ENCODE peak calls at places on chromosomes 2 and 18, in four cellular contexts. One of them, this sample, is unnamed.
A peak's percentile ranks its signal among the peaks of the same experiment; 100 is the strongest.

GRCh38 chr2:105102963-105103421 is 65.1 kb downstream of the MRPS9 start:
- DNase-seq in HEK293T: peak; percentile 22
- DNase-seq in iris pigment epithelial cell: peak; percentile 83
- DNase-seq in RPMI7951: peak; percentile 69
- DNase-seq in this sample: peak; percentile 55

GRCh38 chr2:57080035-57080434 is 896.2 kb downstream of the CCDC85A start:
- DNase-seq in HEK293T: no peak
- DNase-seq in iris pigment epithelial cell: peak; percentile 71
- DNase-seq in RPMI7951: peak; percentile 2
- DNase-seq in this sample: no peak

GRCh38 chr2:215537621-215538020 is 101.8 kb upstream of the FN1 start:
- DNase-seq in HEK293T: no peak
- DNase-seq in iris pigment epithelial cell: no peak
- DNase-seq in RPMI7951: peak; percentile 82
- DNase-seq in this sample: no peak

GRCh38 chr2:85926931-85927527 is 38.2 kb upstream of the ST3GAL5 start:
- DNase-seq in HEK293T: no peak
- DNase-seq in iris pigment epithelial cell: peak; percentile 46
- DNase-seq in RPMI7951: no peak
- DNase-seq in this sample: no peak

GRCh38 chr2:46298272-46298521 is 990 bp downstream of the EPAS1 start:
- DNase-seq in HEK293T: no peak
- DNase-seq in iris pigment epithelial cell: no peak
- DNase-seq in RPMI7951: no peak
- DNase-seq in this sample: no peak

GRCh38 chr2:246489-247145 is 17.2 kb downstream of the SH3YL1 start:
- DNase-seq in HEK293T: peak; percentile 31
- DNase-seq in iris pigment epithelial cell: peak; percentile 76
- DNase-seq in RPMI7951: peak; percentile 50
- DNase-seq in this sample: peak; percentile 45

GRCh38 chr2:188042412-188042811 is 249.3 kb upstream of the GULP1 start:
- DNase-seq in HEK293T: no peak
- DNase-seq in iris pigment epithelial cell: peak; percentile 60
- DNase-seq in RPMI7951: peak; percentile 36
- DNase-seq in this sample: no peak

GRCh38 chr2:45435316-45435715 is 175.8 kb downstream of the SRBD1 start:
- DNase-seq in HEK293T: no peak
- DNase-seq in iris pigment epithelial cell: peak; percentile 94
- DNase-seq in RPMI7951: peak; percentile 66
- DNase-seq in this sample: peak; percentile 9

GRCh38 chr2:108385411-108386071 is 7.8 kb downstream of the SULT1C4 start:
- DNase-seq in HEK293T: no peak
- DNase-seq in iris pigment epithelial cell: no peak
- DNase-seq in RPMI7951: no peak
- DNase-seq in this sample: no peak

GRCh38 chr2:193462411-193462810 is 1267.7 kb upstream of the TMEFF2 start:
- DNase-seq in HEK293T: no peak
- DNase-seq in iris pigment epithelial cell: no peak
- DNase-seq in RPMI7951: no peak
- DNase-seq in this sample: no peak

GRCh38 chr2:172108587-172108930 is 5.9 kb upstream of the DLX2 start:
- DNase-seq in HEK293T: no peak
- DNase-seq in iris pigment epithelial cell: no peak
- DNase-seq in RPMI7951: no peak
- DNase-seq in this sample: no peak

GRCh38 chr2:121735520-121736074 is 1.1 kb downstream of the NIFK start:
- DNase-seq in HEK293T: no peak
- DNase-seq in iris pigment epithelial cell: peak; percentile 20
- DNase-seq in RPMI7951: no peak
- DNase-seq in this sample: no peak

GRCh38 chr2:27712547-27712946 is 48.9 kb downstream of the SLC4A1AP start:
- DNase-seq in HEK293T: no peak
- DNase-seq in iris pigment epithelial cell: no peak
- DNase-seq in RPMI7951: no peak
- DNase-seq in this sample: no peak

GRCh38 chr2:145931836-145932352 is 1412.0 kb upstream of the ZEB2 start:
- DNase-seq in HEK293T: no peak
- DNase-seq in iris pigment epithelial cell: no peak
- DNase-seq in RPMI7951: peak; percentile 33
- DNase-seq in this sample: no peak

GRCh38 chr18:77069931-77070330 is 62.7 kb downstream of the MBP start:
- DNase-seq in HEK293T: no peak
- DNase-seq in iris pigment epithelial cell: peak; percentile 76
- DNase-seq in RPMI7951: no peak
- DNase-seq in this sample: no peak

GRCh38 chr2:80026040-80026729 is 278.4 kb downstream of the LRRTM1 start:
- DNase-seq in HEK293T: no peak
- DNase-seq in iris pigment epithelial cell: peak; percentile 24
- DNase-seq in RPMI7951: no peak
- DNase-seq in this sample: no peak

GRCh38 chr2:130728007-130728454 is 839 bp upstream of the GPR148 start:
- DNase-seq in HEK293T: no peak
- DNase-seq in iris pigment epithelial cell: peak; percentile 6
- DNase-seq in RPMI7951: peak; percentile 41
- DNase-seq in this sample: peak; percentile 12

GRCh38 chr2:237600205-237600846 is 9.8 kb upstream of the RAB17 start:
- DNase-seq in HEK293T: no peak
- DNase-seq in iris pigment epithelial cell: peak; percentile 81
- DNase-seq in RPMI7951: peak; percentile 81
- DNase-seq in this sample: no peak

GRCh38 chr18:75045249-75045648 is 163.7 kb downstream of the PTGR3 start:
- DNase-seq in HEK293T: no peak
- DNase-seq in iris pigment epithelial cell: no peak
- DNase-seq in RPMI7951: no peak
- DNase-seq in this sample: no peak

GRCh38 chr2:85702172-85702571 is 8.0 kb downstream of the GNLY start:
- DNase-seq in HEK293T: no peak
- DNase-seq in iris pigment epithelial cell: peak; percentile 75
- DNase-seq in RPMI7951: peak; percentile 74
- DNase-seq in this sample: no peak

GRCh38 chr2:154616659-154617058 is 81.8 kb upstream of the KCNJ3 start:
- DNase-seq in HEK293T: no peak
- DNase-seq in iris pigment epithelial cell: no peak
- DNase-seq in RPMI7951: no peak
- DNase-seq in this sample: no peak

GRCh38 chr2:239385096-239386000 is 15.5 kb downstream of the HDAC4 start:
- DNase-seq in HEK293T: no peak
- DNase-seq in iris pigment epithelial cell: no peak
- DNase-seq in RPMI7951: no peak
- DNase-seq in this sample: no peak

GRCh38 chr2:109244750-109245382 is 115.9 kb downstream of the SH3RF3 start:
- DNase-seq in HEK293T: no peak
- DNase-seq in iris pigment epithelial cell: no peak
- DNase-seq in RPMI7951: no peak
- DNase-seq in this sample: no peak

GRCh38 chr2:173881466-173881865 is 83.7 kb downstream of the SP3 start:
- DNase-seq in HEK293T: no peak
- DNase-seq in iris pigment epithelial cell: peak; percentile 58
- DNase-seq in RPMI7951: peak; percentile 31
- DNase-seq in this sample: peak; percentile 99

GRCh38 chr2:15666776-15667578 is 75.3 kb downstream of the DDX1 start:
- DNase-seq in HEK293T: no peak
- DNase-seq in iris pigment epithelial cell: no peak
- DNase-seq in RPMI7951: no peak
- DNase-seq in this sample: no peak

GRCh38 chr2:176156301-176156958 is 677 bp upstream of the HOXD3 start:
- DNase-seq in HEK293T: no peak
- DNase-seq in iris pigment epithelial cell: no peak
- DNase-seq in RPMI7951: no peak
- DNase-seq in this sample: no peak

GRCh38 chr2:173623411-173624076 is 268.9 kb downstream of the CDCA7 start:
- DNase-seq in HEK293T: no peak
- DNase-seq in iris pigment epithelial cell: no peak
- DNase-seq in RPMI7951: no peak
- DNase-seq in this sample: no peak

GRCh38 chr18:66813138-66813537 is 209.2 kb upstream of the CDH19 start:
- DNase-seq in HEK293T: no peak
- DNase-seq in iris pigment epithelial cell: no peak
- DNase-seq in RPMI7951: no peak
- DNase-seq in this sample: no peak

GRCh38 chr2:10810175-10811161 is 2.1 kb downstream of the PDIA6 start:
- DNase-seq in HEK293T: no peak
- DNase-seq in iris pigment epithelial cell: peak; percentile 50
- DNase-seq in RPMI7951: peak; percentile 53
- DNase-seq in this sample: no peak

GRCh38 chr2:54416166-54416798 is 39.8 kb upstream of the SPTBN1 start:
- DNase-seq in HEK293T: no peak
- DNase-seq in iris pigment epithelial cell: peak; percentile 65
- DNase-seq in RPMI7951: no peak
- DNase-seq in this sample: no peak

GRCh38 chr2:210195066-210195852 is 24.1 kb upstream of the KANSL1L start:
- DNase-seq in HEK293T: peak; percentile 30
- DNase-seq in iris pigment epithelial cell: peak; percentile 57
- DNase-seq in RPMI7951: peak; percentile 49
- DNase-seq in this sample: peak; percentile 64

GRCh38 chr2:44768438-44769236 is 172.9 kb upstream of the SIX3 start:
- DNase-seq in HEK293T: no peak
- DNase-seq in iris pigment epithelial cell: no peak
- DNase-seq in RPMI7951: no peak
- DNase-seq in this sample: no peak

GRCh38 chr18:49898421-49898820 is 85.1 kb upstream of the ACAA2 start:
- DNase-seq in HEK293T: peak; percentile 27
- DNase-seq in iris pigment epithelial cell: peak; percentile 77
- DNase-seq in RPMI7951: peak; percentile 63
- DNase-seq in this sample: no peak

GRCh38 chr2:197378494-197378972 is 56.3 kb downstream of the SF3B1 start:
- DNase-seq in HEK293T: peak; percentile 66
- DNase-seq in iris pigment epithelial cell: peak; percentile 28
- DNase-seq in RPMI7951: peak; percentile 50
- DNase-seq in this sample: peak; percentile 83

GRCh38 chr2:33417093-33417492 is 59.4 kb upstream of the RASGRP3 start:
- DNase-seq in HEK293T: no peak
- DNase-seq in iris pigment epithelial cell: no peak
- DNase-seq in RPMI7951: peak; percentile 55
- DNase-seq in this sample: no peak